ENCODE peak calls at places on chromosomes 3 and 15, in ten cellular contexts. V, R, J, U, Y, E, O, S, X and N are unnamed samples.
A peak's percentile ranks its signal among the peaks of the same experiment; 100 is the strongest.

GRCh38 chr15:49468440-49468839 is 45.4 kb downstream of the FGF7 start:
- DNase-seq in X (no peak), S (no peak), O (no peak), V (no peak), J (no peak), E (no peak), Y (no peak), U (peak; percentile 47), R (no peak), N (no peak)

GRCh38 chr3:22885039-22885438 is 318.1 kb upstream of the UBE2E2 start:
- DNase-seq in R (no peak), E (no peak), X (no peak), J (no peak), O (no peak), V (no peak), S (no peak), Y (no peak), U (no peak), N (no peak)

GRCh38 chr3:187858086-187858485 is 112.8 kb upstream of the BCL6 start:
- DNase-seq in U (no peak), R (peak; percentile 48), X (no peak), Y (no peak), V (no peak), E (no peak), J (no peak), O (no peak), S (no peak), N (no peak)

GRCh38 chr15:25568751-25569150 is 129.9 kb upstream of the UBE3A start:
- DNase-seq in R (peak; percentile 21), O (no peak), J (no peak), U (no peak), E (no peak), S (no peak), X (no peak), V (no peak), Y (peak; percentile 73), N (no peak)

GRCh38 chr3:66428733-66429132 is 72.1 kb downstream of the LRIG1 start:
- DNase-seq in Y (peak; percentile 95), R (peak; percentile 86), X (no peak), S (peak; percentile 98), O (peak; percentile 89), U (peak; percentile 99), E (peak; percentile 32), V (no peak), J (no peak), N (no peak)

GRCh38 chr3:16335772-16336621 is 71.0 kb downstream of the OXNAD1 start:
- DNase-seq in Y (no peak), S (peak; percentile 22), U (peak; percentile 13), E (no peak), X (no peak), J (no peak), R (no peak), V (no peak), O (no peak), N (no peak)

GRCh38 chr15:69854521-69855171 is 243.1 kb downstream of the TLE3 start:
- DNase-seq in Y (no peak), X (peak; percentile 7), R (no peak), U (peak; percentile 90), O (no peak), E (no peak), V (no peak), J (peak; percentile 75), S (peak; percentile 95), N (no peak)

GRCh38 chr3:114857281-114857680 is 289.8 kb downstream of the ZBTB20 start:
- DNase-seq in O (no peak), J (no peak), U (no peak), X (no peak), V (no peak), E (no peak), Y (no peak), S (no peak), R (no peak), N (no peak)

GRCh38 chr3:158725348-158725966 is 6.8 kb downstream of the RARRES1 start:
- DNase-seq in V (no peak), U (peak; percentile 98), O (peak; percentile 67), Y (peak; percentile 75), J (no peak), R (peak; percentile 48), E (peak; percentile 60), S (peak; percentile 93), X (no peak), N (no peak)

GRCh38 chr15:37133619-37134018 is 33.3 kb upstream of the MEIS2 start:
- DNase-seq in Y (no peak), J (no peak), O (no peak), X (no peak), S (peak; percentile 70), R (no peak), V (no peak), U (peak; percentile 48), E (no peak), N (no peak)

GRCh38 chr15:68775671-68776476 is 44.8 kb downstream of the ANP32A start:
- DNase-seq in R (peak; percentile 84), E (no peak), X (no peak), S (peak; percentile 93), J (no peak), O (peak; percentile 87), U (peak; percentile 43), V (no peak), Y (peak; percentile 95), N (peak; percentile 55)

GRCh38 chr3:139824864-139825263 is 110.1 kb upstream of the CLSTN2 start:
- DNase-seq in U (no peak), S (no peak), Y (no peak), J (no peak), X (no peak), E (no peak), V (no peak), R (no peak), O (no peak), N (no peak)

GRCh38 chr3:139835830-139836655 is 98.9 kb upstream of the CLSTN2 start:
- DNase-seq in O (no peak), V (no peak), Y (no peak), S (no peak), E (no peak), U (no peak), R (no peak), J (no peak), X (no peak), N (no peak)

GRCh38 chr3:139827833-139828232 is 107.2 kb upstream of the CLSTN2 start:
- DNase-seq in Y (no peak), O (no peak), U (no peak), X (no peak), V (no peak), R (no peak), E (no peak), S (no peak), J (no peak), N (no peak)

GRCh38 chr3:139832998-139833397 is 102.0 kb upstream of the CLSTN2 start:
- DNase-seq in U (no peak), R (no peak), S (no peak), X (no peak), J (peak; percentile 27), V (no peak), O (no peak), Y (no peak), E (no peak), N (no peak)

GRCh38 chr3:139830817-139831216 is 104.2 kb upstream of the CLSTN2 start:
- DNase-seq in O (peak; percentile 67), R (peak; percentile 37), J (peak; percentile 64), E (no peak), U (peak; percentile 13), V (no peak), S (no peak), Y (no peak), X (no peak), N (no peak)
- TF ChIP-seq CTCF in O (no peak), R (no peak), J (no peak), E (no peak), U (no peak), V (no peak), S (no peak), Y (no peak), X (no peak), N (no peak)

GRCh38 chr3:122101646-122102045 is 46.5 kb downstream of the CD86 start:
- DNase-seq in J (peak; percentile 78), Y (no peak), R (no peak), O (no peak), E (peak; percentile 15), X (peak; percentile 94), U (peak; percentile 58), V (peak; percentile 55), S (peak; percentile 49), N (no peak)
- TF ChIP-seq CTCF in J (peak; percentile 50), Y (no peak), R (no peak), O (peak; percentile 49), E (peak; percentile 66), X (peak; percentile 85), U (peak; percentile 44), V (peak; percentile 52), S (peak; percentile 39), N (peak; percentile 73)

DNA sequence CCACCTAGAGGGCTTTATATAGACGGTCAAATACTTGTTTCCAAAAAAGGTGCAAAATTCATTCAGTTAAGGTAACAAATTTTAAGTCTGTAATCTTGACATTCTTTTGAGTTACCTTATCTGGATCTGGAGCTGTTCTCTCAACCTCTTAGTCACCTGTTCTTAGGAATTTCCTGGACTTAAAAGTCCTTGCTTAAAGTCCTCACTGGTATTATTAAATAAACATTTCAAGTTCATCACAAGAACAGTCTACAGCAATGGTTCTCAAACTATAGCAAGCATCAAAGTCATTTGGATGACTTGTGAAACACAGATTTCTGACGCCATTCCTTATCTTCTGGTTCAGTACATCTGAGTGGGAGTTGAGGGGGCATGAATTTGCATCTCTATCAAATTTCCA is 122.9 kb upstream of the GOLIM4 start:
- DNase-seq in Y (no peak), E (no peak), R (no peak), V (no peak), S (no peak), O (no peak), J (no peak), U (no peak), X (no peak), N (no peak)
- TF ChIP-seq CTCF in Y (no peak), E (no peak), R (no peak), V (no peak), S (no peak), O (no peak), J (no peak), U (no peak), X (no peak), N (no peak)

GRCh38 chr3:127831723-127832172 is 9.4 kb upstream of the MGLL start:
- DNase-seq in J (peak; percentile 63), U (peak; percentile 64), Y (no peak), E (no peak), V (peak; percentile 90), R (no peak), O (no peak), X (peak; percentile 77), S (peak; percentile 49), N (peak; percentile 58)

GRCh38 chr3:127825764-127826163 is 3.4 kb upstream of the MGLL start:
- DNase-seq in U (peak; percentile 28), S (no peak), O (no peak), X (no peak), J (no peak), Y (no peak), E (no peak), V (no peak), R (no peak), N (no peak)

GRCh38 chr3:127827808-127828207 is 5.5 kb upstream of the MGLL start:
- DNase-seq in X (no peak), U (no peak), Y (no peak), R (no peak), E (no peak), S (no peak), O (no peak), J (no peak), V (no peak), N (no peak)

GRCh38 chr3:127833281-127834032 is 11.1 kb upstream of the MGLL start:
- DNase-seq in O (no peak), E (no peak), S (no peak), X (no peak), V (no peak), Y (no peak), J (no peak), U (no peak), R (no peak), N (no peak)

GRCh38 chr3:127829537-127829936 is 7.2 kb upstream of the MGLL start:
- DNase-seq in O (no peak), R (no peak), Y (no peak), U (no peak), E (no peak), X (no peak), S (no peak), J (no peak), V (no peak), N (no peak)
- TF ChIP-seq CTCF in O (no peak), R (no peak), Y (no peak), U (no peak), E (no peak), X (no peak), S (no peak), J (no peak), V (no peak), N (no peak)